ENCODE peak calls at places on chromosomes 11 and 22, in seven cellular contexts. One of them, this sample, is unnamed.

GRCh38 chr11:15911377-15912044 is 444.8 kb downstream of the SOX6 start:
- DNase-seq in H9: no peak
- DNase-seq in H1: no peak
- DNase-seq in IMR-90: peak; percentile 74
- DNase-seq in mesendoderm: no peak
- DNase-seq in mesenchymal stem cell: peak; percentile 84
- DNase-seq in trophoblast cell: no peak
- DNase-seq in this sample: no peak

GRCh38 chr11:86919557-86920210 is 35.5 kb downstream of the FZD4 start:
- DNase-seq in H9: peak; percentile 61
- DNase-seq in H1: no peak
- DNase-seq in IMR-90: peak; percentile 81
- DNase-seq in mesendoderm: peak; percentile 86
- DNase-seq in mesenchymal stem cell: peak; percentile 79
- DNase-seq in trophoblast cell: no peak
- DNase-seq in this sample: peak; percentile 43

GRCh38 chr11:74570266-74571061 is 21.9 kb upstream of the POLD3 start:
- DNase-seq in H9: peak; percentile 57
- DNase-seq in H1: peak; percentile 50
- DNase-seq in IMR-90: peak; percentile 53
- DNase-seq in mesendoderm: peak; percentile 64
- DNase-seq in mesenchymal stem cell: peak; percentile 57
- DNase-seq in trophoblast cell: peak; percentile 44
- DNase-seq in this sample: peak; percentile 37

GRCh38 chr11:69435161-69435990 is 46.1 kb upstream of the LINC01488 start:
- DNase-seq in H9: no peak
- DNase-seq in H1: no peak
- DNase-seq in IMR-90: no peak
- DNase-seq in mesendoderm: peak; percentile 52
- DNase-seq in mesenchymal stem cell: no peak
- DNase-seq in trophoblast cell: peak; percentile 85
- DNase-seq in this sample: no peak

GRCh38 chr11:86999859-87000753 is 37.6 kb upstream of the TMEM135 start:
- DNase-seq in H9: no peak
- DNase-seq in H1: no peak
- DNase-seq in IMR-90: peak; percentile 10
- DNase-seq in mesendoderm: peak; percentile 100
- DNase-seq in mesenchymal stem cell: peak; percentile 60
- DNase-seq in trophoblast cell: peak; percentile 92
- DNase-seq in this sample: no peak

GRCh38 chr11:125148743-125149142 is 15.8 kb upstream of the PKNOX2 start:
- DNase-seq in H9: no peak
- DNase-seq in H1: no peak
- DNase-seq in IMR-90: no peak
- DNase-seq in mesendoderm: no peak
- DNase-seq in mesenchymal stem cell: no peak
- DNase-seq in trophoblast cell: no peak
- DNase-seq in this sample: no peak

GRCh38 chr22:39148727-39149535 is 3.5 kb downstream of the CBX7 start:
- DNase-seq in H9: peak; percentile 90
- DNase-seq in H1: peak; percentile 80
- DNase-seq in IMR-90: no peak
- DNase-seq in mesendoderm: peak; percentile 73
- DNase-seq in mesenchymal stem cell: peak; percentile 61
- DNase-seq in trophoblast cell: no peak
- DNase-seq in this sample: no peak

GRCh38 chr11:67572305-67572704 is 11.3 kb upstream of the GSTP1 start:
- DNase-seq in H9: no peak
- DNase-seq in H1: no peak
- DNase-seq in IMR-90: no peak
- DNase-seq in mesendoderm: no peak
- DNase-seq in mesenchymal stem cell: no peak
- DNase-seq in trophoblast cell: no peak
- DNase-seq in this sample: no peak

GRCh38 chr11:78248903-78249302 is 60.2 kb downstream of the USP35 start:
- DNase-seq in H9: no peak
- DNase-seq in H1: no peak
- DNase-seq in IMR-90: no peak
- DNase-seq in mesendoderm: no peak
- DNase-seq in mesenchymal stem cell: no peak
- DNase-seq in trophoblast cell: no peak
- DNase-seq in this sample: no peak

GRCh38 chr11:74159642-74160041 is 11.2 kb downstream of the C2CD3 start:
- DNase-seq in H9: no peak
- DNase-seq in H1: no peak
- DNase-seq in IMR-90: peak; percentile 29
- DNase-seq in mesendoderm: no peak
- DNase-seq in mesenchymal stem cell: no peak
- DNase-seq in trophoblast cell: no peak
- DNase-seq in this sample: no peak

GRCh38 chr11:102239906-102240305 is 77.4 kb upstream of the BIRC3 start:
- DNase-seq in H9: no peak
- DNase-seq in H1: no peak
- DNase-seq in IMR-90: no peak
- DNase-seq in mesendoderm: no peak
- DNase-seq in mesenchymal stem cell: no peak
- DNase-seq in trophoblast cell: no peak
- DNase-seq in this sample: no peak

GRCh38 chr11:43419460-43419859 is 60.7 kb downstream of the TTC17 start:
- DNase-seq in H9: no peak
- DNase-seq in H1: no peak
- DNase-seq in IMR-90: peak; percentile 53
- DNase-seq in mesendoderm: peak; percentile 36
- DNase-seq in mesenchymal stem cell: peak; percentile 54
- DNase-seq in trophoblast cell: peak; percentile 15
- DNase-seq in this sample: no peak

GRCh38 chr11:58726594-58727414 is 4.9 kb downstream of the GLYAT start:
- DNase-seq in H9: no peak
- DNase-seq in H1: no peak
- DNase-seq in IMR-90: no peak
- DNase-seq in mesendoderm: no peak
- DNase-seq in mesenchymal stem cell: no peak
- DNase-seq in trophoblast cell: no peak
- DNase-seq in this sample: no peak

GRCh38 chr11:105862736-105863367 is 159.2 kb downstream of the MSANTD4 start:
- DNase-seq in H9: no peak
- DNase-seq in H1: no peak
- DNase-seq in IMR-90: peak; percentile 68
- DNase-seq in mesendoderm: peak; percentile 57
- DNase-seq in mesenchymal stem cell: peak; percentile 70
- DNase-seq in trophoblast cell: no peak
- DNase-seq in this sample: peak; percentile 30

GRCh38 chr22:40552070-40552469 is 84.4 kb downstream of the MRTFA start:
- DNase-seq in H9: no peak
- DNase-seq in H1: no peak
- DNase-seq in IMR-90: no peak
- DNase-seq in mesendoderm: no peak
- DNase-seq in mesenchymal stem cell: no peak
- DNase-seq in trophoblast cell: no peak
- DNase-seq in this sample: no peak

GRCh38 chr22:41449321-41449720 is 2.7 kb upstream of the TOB2 start:
- DNase-seq in H9: no peak
- DNase-seq in H1: no peak
- DNase-seq in IMR-90: no peak
- DNase-seq in mesendoderm: no peak
- DNase-seq in mesenchymal stem cell: no peak
- DNase-seq in trophoblast cell: peak; percentile 85
- DNase-seq in this sample: no peak

GRCh38 chr22:38172489-38173155 is 9.0 kb downstream of the PLA2G6 start:
- DNase-seq in H9: no peak
- DNase-seq in H1: no peak
- DNase-seq in IMR-90: peak; percentile 65
- DNase-seq in mesendoderm: no peak
- DNase-seq in mesenchymal stem cell: no peak
- DNase-seq in trophoblast cell: no peak
- DNase-seq in this sample: no peak

GRCh38 chr11:19498986-19499669 is 213.5 kb upstream of the NAV2 start:
- DNase-seq in H9: no peak
- DNase-seq in H1: no peak
- DNase-seq in IMR-90: peak; percentile 58
- DNase-seq in mesendoderm: peak; percentile 14
- DNase-seq in mesenchymal stem cell: peak; percentile 19
- DNase-seq in trophoblast cell: peak; percentile 57
- DNase-seq in this sample: no peak

GRCh38 chr22:37431811-37432707 is 4.8 kb upstream of the ELFN2 start:
- DNase-seq in H9: no peak
- DNase-seq in H1: no peak
- DNase-seq in IMR-90: peak; percentile 99
- DNase-seq in mesendoderm: no peak
- DNase-seq in mesenchymal stem cell: peak; percentile 95
- DNase-seq in trophoblast cell: no peak
- DNase-seq in this sample: no peak

GRCh38 chr22:22087854-22088657 is 105.5 kb upstream of the TOP3B start:
- DNase-seq in H9: no peak
- DNase-seq in H1: no peak
- DNase-seq in IMR-90: no peak
- DNase-seq in mesendoderm: no peak
- DNase-seq in mesenchymal stem cell: no peak
- DNase-seq in trophoblast cell: no peak
- DNase-seq in this sample: no peak
- H2AK5ac ChIP-seq in H9: no peak overlapping the region
- H2AK5ac ChIP-seq in H1: no peak overlapping the region
- H2AK5ac ChIP-seq in IMR-90: no peak overlapping the region
- H2AK5ac ChIP-seq in mesendoderm: no peak overlapping the region
- H2AK5ac ChIP-seq in mesenchymal stem cell: no peak overlapping the region
- H2AK5ac ChIP-seq in trophoblast cell: no peak overlapping the region
- H2AK5ac ChIP-seq in this sample: no peak overlapping the region

GRCh38 chr11:46119053-46119351 is 2.3 kb downstream of the PHF21A start:
- DNase-seq in H9: no peak
- DNase-seq in H1: no peak
- DNase-seq in IMR-90: no peak
- DNase-seq in mesendoderm: no peak
- DNase-seq in mesenchymal stem cell: no peak
- DNase-seq in trophoblast cell: peak; percentile 62
- DNase-seq in this sample: no peak

GRCh38 chr11:46117842-46118241 is 3.4 kb downstream of the PHF21A start:
- DNase-seq in H9: no peak
- DNase-seq in H1: no peak
- DNase-seq in IMR-90: no peak
- DNase-seq in mesendoderm: peak; percentile 33
- DNase-seq in mesenchymal stem cell: no peak
- DNase-seq in trophoblast cell: no peak
- DNase-seq in this sample: no peak

GRCh38 chr11:46120711-46121327 is 435 bp downstream of the PHF21A start:
- DNase-seq in H9: peak; percentile 83
- DNase-seq in H1: peak; percentile 64
- DNase-seq in IMR-90: peak; percentile 78
- DNase-seq in mesendoderm: peak; percentile 98
- DNase-seq in mesenchymal stem cell: peak; percentile 91
- DNase-seq in trophoblast cell: peak; percentile 35
- DNase-seq in this sample: peak; percentile 73

GRCh38 chr11:46120361-46120710 is 918 bp downstream of the PHF21A start:
- DNase-seq in H9: no peak
- DNase-seq in H1: no peak
- DNase-seq in IMR-90: no peak
- DNase-seq in mesendoderm: no peak
- DNase-seq in mesenchymal stem cell: no peak
- DNase-seq in trophoblast cell: no peak
- DNase-seq in this sample: no peak

GRCh38 chr11:46119352-46120216 is 1.7 kb downstream of the PHF21A start:
- DNase-seq in H9: no peak
- DNase-seq in H1: no peak
- DNase-seq in IMR-90: peak; percentile 74
- DNase-seq in mesendoderm: peak; percentile 74
- DNase-seq in mesenchymal stem cell: peak; percentile 91
- DNase-seq in trophoblast cell: peak; percentile 68
- DNase-seq in this sample: peak; percentile 61
- H3K4me1 ChIP-seq in H9: no peaks in the 10 kb centered on the region
- H3K4me1 ChIP-seq in H1: no peaks in the 10 kb centered on the region
- H3K4me1 ChIP-seq in IMR-90: no peaks in the 10 kb centered on the region
- H3K4me1 ChIP-seq in mesendoderm: no peaks in the 10 kb centered on the region
- H3K4me1 ChIP-seq in mesenchymal stem cell: peaks cover 3% of the 10 kb centered on the region
- H3K4me1 ChIP-seq in trophoblast cell: no peaks in the 10 kb centered on the region
- H3K4me1 ChIP-seq in this sample: peaks cover 1% of the 10 kb centered on the region

DNA sequence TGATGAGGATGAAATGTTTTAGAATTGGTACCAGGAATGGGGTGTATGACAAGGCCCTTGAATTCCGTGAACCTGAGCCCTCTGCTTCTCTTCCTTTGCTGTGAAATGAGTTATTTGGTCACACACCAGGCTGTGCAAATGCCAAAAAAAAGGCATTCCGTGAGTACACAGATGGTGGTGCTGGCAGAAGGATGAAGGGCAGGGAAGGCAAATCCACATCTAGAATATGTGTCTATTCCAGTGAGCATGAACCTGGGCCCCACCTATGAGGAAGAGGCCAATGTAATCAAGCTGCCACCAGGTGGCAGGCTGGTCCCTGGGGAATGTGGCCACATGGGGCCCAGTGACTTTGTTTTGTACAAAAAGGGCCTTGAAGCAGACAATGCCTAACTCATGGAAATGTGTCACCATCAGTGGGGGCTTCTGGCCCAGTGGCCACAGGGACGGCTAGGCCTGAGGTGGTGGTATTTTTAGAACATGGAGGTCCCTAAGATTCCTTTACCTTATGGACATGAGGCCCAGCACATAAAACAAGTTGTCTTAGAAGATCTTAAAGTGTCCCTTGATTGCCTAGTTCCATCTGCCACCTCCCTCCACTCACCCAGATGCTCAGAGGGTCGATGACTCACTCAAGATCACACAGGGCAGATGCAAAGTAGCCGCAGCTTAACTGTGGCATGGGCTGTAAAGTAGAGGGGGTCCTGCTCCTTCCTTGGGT is 3.9 kb upstream of the RNF215 start:
- DNase-seq in H9: peak; percentile 71
- DNase-seq in H1: peak; percentile 71
- DNase-seq in IMR-90: peak; percentile 70
- DNase-seq in mesendoderm: peak; percentile 86
- DNase-seq in mesenchymal stem cell: peak; percentile 65
- DNase-seq in trophoblast cell: peak; percentile 45
- DNase-seq in this sample: no peak
- H2AK5ac ChIP-seq in H9: no peak overlapping the region
- H2AK5ac ChIP-seq in H1: no peak overlapping the region
- H2AK5ac ChIP-seq in IMR-90: peak overlapping the region; percentile 75
- H2AK5ac ChIP-seq in mesendoderm: peak overlapping the region; percentile 95
- H2AK5ac ChIP-seq in mesenchymal stem cell: peak overlapping the region; percentile 28
- H2AK5ac ChIP-seq in trophoblast cell: no peak overlapping the region
- H2AK5ac ChIP-seq in this sample: peak overlapping the region; percentile 36

GRCh38 chr11:121476379-121477032 is 23.7 kb upstream of the SORL1-AS1 start:
- DNase-seq in H9: no peak
- DNase-seq in H1: no peak
- DNase-seq in IMR-90: no peak
- DNase-seq in mesendoderm: no peak
- DNase-seq in mesenchymal stem cell: no peak
- DNase-seq in trophoblast cell: no peak
- DNase-seq in this sample: no peak

GRCh38 chr11:121478895-121479281 is 26.1 kb upstream of the SORL1-AS1 start:
- DNase-seq in H9: peak; percentile 70
- DNase-seq in H1: no peak
- DNase-seq in IMR-90: no peak
- DNase-seq in mesendoderm: no peak
- DNase-seq in mesenchymal stem cell: no peak
- DNase-seq in trophoblast cell: no peak
- DNase-seq in this sample: no peak

GRCh38 chr11:121479355-121479754 is 26.6 kb upstream of the SORL1-AS1 start:
- DNase-seq in H9: peak; percentile 92
- DNase-seq in H1: peak; percentile 63
- DNase-seq in IMR-90: no peak
- DNase-seq in mesendoderm: peak; percentile 95
- DNase-seq in mesenchymal stem cell: no peak
- DNase-seq in trophoblast cell: no peak
- DNase-seq in this sample: no peak

GRCh38 chr11:121479839-121480238 is 27.1 kb upstream of the SORL1-AS1 start:
- DNase-seq in H9: no peak
- DNase-seq in H1: no peak
- DNase-seq in IMR-90: no peak
- DNase-seq in mesendoderm: no peak
- DNase-seq in mesenchymal stem cell: no peak
- DNase-seq in trophoblast cell: no peak
- DNase-seq in this sample: no peak

GRCh38 chr11:121478226-121478894 is 25.6 kb upstream of the SORL1-AS1 start:
- DNase-seq in H9: no peak
- DNase-seq in H1: no peak
- DNase-seq in IMR-90: no peak
- DNase-seq in mesendoderm: no peak
- DNase-seq in mesenchymal stem cell: no peak
- DNase-seq in trophoblast cell: no peak
- DNase-seq in this sample: no peak
- H3K4me1 ChIP-seq in H9: peaks cover 28% of the 10 kb centered on the region
- H3K4me1 ChIP-seq in H1: peaks cover 16% of the 10 kb centered on the region
- H3K4me1 ChIP-seq in IMR-90: peaks cover 2% of the 10 kb centered on the region
- H3K4me1 ChIP-seq in mesendoderm: peaks cover 21% of the 10 kb centered on the region
- H3K4me1 ChIP-seq in mesenchymal stem cell: peaks cover 4% of the 10 kb centered on the region
- H3K4me1 ChIP-seq in trophoblast cell: peaks cover 29% of the 10 kb centered on the region
- H3K4me1 ChIP-seq in this sample: peaks cover 21% of the 10 kb centered on the region